ENCODE peak calls at places on chromosome 9, in eight cellular contexts. I is Daoy; T is Right ventricle myocardium superior; P is heart right ventricle; E is cardiac fibroblast; K is HCT116; U is NCI-H1105; G is activated CD8-positive, alpha-beta memory T cell treated with anti-CD3 and anti-CD28 coated beads for 48 hours. D is an unnamed sample.

GRCh38 chr9:32526707-32527048 is 682 bp upstream of the RIGI start:
- DNase-seq in E (no peak), P (no peak), K (no peak), T (no peak), I (no peak), U (no peak), G (no peak), D (no peak)

GRCh38 chr9:5536684-5537083 is 26.4 kb downstream of the PDCD1LG2 start:
- DNase-seq in U (no peak), P (no peak), K (no peak), I (no peak), E (no peak), T (no peak), G (no peak), D (no peak)

GRCh38 chr9:138101444-138102234 is 224.1 kb downstream of the CACNA1B start:
- DNase-seq in T (no peak), G (no peak), U (no peak), I (no peak), P (no peak), E (no peak), K (no peak), D (peak)

GRCh38 chr9:120152295-120152694 is 427.7 kb downstream of the CDK5RAP2 start:
- DNase-seq in G (no peak), T (peak), I (no peak), P (peak), U (no peak), K (no peak), E (no peak), D (peak)

GRCh38 chr9:126914458-126915280 is at the start of gene RALGPS1:
- DNase-seq in K (peak), U (peak), G (peak), E (peak), P (peak), T (peak), I (peak), D (peak)

GRCh38 chr9:112361602-112362001 is 18.3 kb upstream of the HSDL2 start:
- DNase-seq in T (no peak), U (no peak), E (peak), K (peak), P (no peak), G (no peak), I (peak), D (no peak)

GRCh38 chr9:673966-674526 is 167.5 kb upstream of the DMRT1 start:
- DNase-seq in P (no peak), T (no peak), K (no peak), U (no peak), I (no peak), G (no peak), E (no peak), D (peak)

GRCh38 chr9:22214497-22215031 is 205.5 kb upstream of the CDKN2B start:
- DNase-seq in G (no peak), P (no peak), T (no peak), E (peak), I (no peak), U (no peak), K (no peak), D (no peak)

GRCh38 chr9:14277202-14277601 is 36.7 kb downstream of the NFIB start:
- DNase-seq in I (peak), U (peak), T (peak), G (no peak), E (peak), K (peak), P (no peak), D (no peak)

GRCh38 chr9:87322840-87323635 is 174.6 kb upstream of the DAPK1 start:
- DNase-seq in T (no peak), I (no peak), U (no peak), K (no peak), G (no peak), E (peak), P (no peak), D (no peak)

GRCh38 chr9:129432671-129433154 is 188.2 kb downstream of the C9orf50 start:
- DNase-seq in U (no peak), T (no peak), P (no peak), I (no peak), E (no peak), G (no peak), K (no peak), D (peak)

GRCh38 chr9:91045036-91045435 is 243.4 kb downstream of the SYK start:
- DNase-seq in I (no peak), G (no peak), E (no peak), P (no peak), T (no peak), U (no peak), K (no peak), D (no peak)

GRCh38 chr9:131781069-131781468 is 41.2 kb upstream of the RAPGEF1 start:
- DNase-seq in U (no peak), P (no peak), I (peak), K (no peak), G (no peak), E (no peak), T (no peak), D (no peak)

GRCh38 chr9:105117111-105117682 is 127.3 kb upstream of the SLC44A1 start:
- DNase-seq in E (no peak), U (no peak), T (no peak), K (no peak), G (no peak), P (no peak), I (no peak), D (no peak)

GRCh38 chr9:74496819-74497749 is at the start of gene RORB:
- DNase-seq in I (peak), T (peak), E (peak), U (peak), K (no peak), P (peak), G (peak), D (peak)

GRCh38 chr9:100933656-100934055 is 94.9 kb upstream of the PLPPR1 start:
- DNase-seq in P (no peak), U (no peak), T (no peak), I (no peak), E (peak), G (no peak), K (no peak), D (no peak)

GRCh38 chr9:105375323-105375722 is 72.5 kb upstream of the FSD1L start:
- DNase-seq in K (no peak), E (no peak), U (no peak), I (no peak), G (no peak), P (no peak), T (no peak), D (no peak)

GRCh38 chr9:116174347-116174746 is 20.8 kb downstream of the PAPPA start:
- DNase-seq in I (peak), T (no peak), E (peak), K (no peak), G (no peak), P (no peak), U (no peak), D (no peak)

GRCh38 chr9:133274236-133275104 is 531 bp downstream of the ABO start:
- DNase-seq in T (no peak), U (no peak), G (no peak), P (no peak), K (no peak), E (no peak), I (no peak), D (no peak)

GRCh38 chr9:130939405-130939941 is 426 bp upstream of the FIBCD1 start:
- DNase-seq in P (no peak), E (peak), G (no peak), I (no peak), U (no peak), K (no peak), T (no peak), D (no peak)

D was measured in islet precursor cell.